ENCODE peak calls at places on chromosome 7, in five cellular contexts. X is fibroblast of lung; W is tibial nerve; Q is CD8-positive, alpha-beta T cell; Z is tibial artery. M is an unnamed sample.

GRCh38 chr7:101373812-101374612 is 11.3 kb downstream of the COL26A1 start:
- DNase-seq in X (no peak), W (no peak), Q (no peak), Z (no peak), M (no peak)

GRCh38 chr7:104149822-104150221 is 58.0 kb downstream of the ORC5 start:
- DNase-seq in X (no peak), W (no peak), Q (no peak), Z (no peak), M (no peak)

GRCh38 chr7:120988591-120989299 is at the start of gene CPED1:
- DNase-seq in X (peak; percentile 96), W (peak; percentile 73), Q (no peak), Z (peak; percentile 92), M (peak; percentile 60)

GRCh38 chr7:11192506-11192905 is 218.8 kb downstream of the PHF14 start:
- DNase-seq in X (peak; percentile 20), W (no peak), Q (no peak), Z (no peak), M (no peak)

GRCh38 chr7:106056513-106057203 is 55.5 kb downstream of the SYPL1 start:
- DNase-seq in X (peak; percentile 77), W (no peak), Q (peak; percentile 32), Z (peak; percentile 81), M (peak; percentile 77)

GRCh38 chr7:121341933-121342332 is 13.1 kb downstream of the WNT16 start:
- DNase-seq in X (no peak), W (no peak), Q (no peak), Z (no peak), M (no peak)

GRCh38 chr7:156238366-156239133 is 402.0 kb upstream of the RNF32 start:
- DNase-seq in X (no peak), W (no peak), Q (no peak), Z (peak; percentile 47), M (no peak)

GRCh38 chr7:137952406-137952805 is 49.5 kb downstream of the CREB3L2 start:
- DNase-seq in X (no peak), W (no peak), Q (no peak), Z (no peak), M (no peak)

GRCh38 chr7:70704921-70705346 is 427.0 kb upstream of the GALNT17 start:
- DNase-seq in X (no peak), W (no peak), Q (no peak), Z (no peak), M (no peak)

GRCh38 chr7:4931932-4932331 is 27.1 kb downstream of the MMD2 start:
- DNase-seq in X (no peak), W (peak; percentile 42), Q (no peak), Z (no peak), M (peak; percentile 42)

GRCh38 chr7:127177156-127177555 is 75.6 kb downstream of the GRM8 start:
- DNase-seq in X (no peak), W (no peak), Q (no peak), Z (no peak), M (no peak)

GRCh38 chr7:30925117-30925516 is 13.5 kb downstream of the AQP1 start:
- DNase-seq in X (no peak), W (no peak), Q (no peak), Z (peak; percentile 48), M (no peak)

GRCh38 chr7:24757799-24758275 is 573 bp upstream of the GSDME start:
- DNase-seq in X (peak; percentile 55), W (no peak), Q (no peak), Z (no peak), M (peak; percentile 56)

GRCh38 chr7:117118579-117119180 is 165.4 kb downstream of the ST7 start:
- DNase-seq in X (no peak), W (no peak), Q (no peak), Z (no peak), M (no peak)

GRCh38 chr7:2108501-2109250 is 124.1 kb downstream of the MAD1L1 start:
- DNase-seq in X (no peak), W (no peak), Q (no peak), Z (no peak), M (no peak)

GRCh38 chr7:24725554-24726260 is 31.6 kb downstream of the GSDME start:
- DNase-seq in X (no peak), W (no peak), Q (no peak), Z (peak; percentile 38), M (no peak)

GRCh38 chr7:17948503-17949238 is 8.4 kb upstream of the SNX13 start:
- DNase-seq in X (peak; percentile 67), W (no peak), Q (no peak), Z (no peak), M (no peak)

GRCh38 chr7:82323806-82324205 is 119.8 kb downstream of the CACNA2D1 start:
- DNase-seq in X (no peak), W (no peak), Q (no peak), Z (no peak), M (no peak)

GRCh38 chr7:55192718-55193117 is 172.4 kb upstream of the LANCL2 start:
- DNase-seq in X (peak; percentile 82), W (no peak), Q (no peak), Z (no peak), M (no peak)

GRCh38 chr7:3271298-3271697 is 29.8 kb upstream of the SDK1 start:
- DNase-seq in X (no peak), W (no peak), Q (no peak), Z (no peak), M (no peak)

GRCh38 chr7:31327071-31327470 is 13.5 kb downstream of the NEUROD6 start:
- DNase-seq in X (no peak), W (no peak), Q (no peak), Z (no peak), M (peak; percentile 64)

GRCh38 chr7:47931005-47931787 is 17.1 kb downstream of the PKD1L1 start:
- DNase-seq in X (no peak), W (no peak), Q (no peak), Z (no peak), M (no peak)

GRCh38 chr7:90766814-90767564 is 170.9 kb downstream of the CDK14 start:
- DNase-seq in X (peak; percentile 60), W (no peak), Q (no peak), Z (peak; percentile 66), M (peak; percentile 77)

GRCh38 chr7:155530601-155531000 is 15.8 kb downstream of the CNPY1 start:
- DNase-seq in X (no peak), W (no peak), Q (no peak), Z (peak; percentile 15), M (no peak)

GRCh38 chr7:73541722-73542121 is 15.8 kb downstream of the BCL7B start:
- DNase-seq in X (no peak), W (no peak), Q (no peak), Z (no peak), M (no peak)

GRCh38 chr7:46695045-46695708 is 774.1 kb upstream of the IGFBP3 start:
- DNase-seq in X (peak; percentile 24), W (no peak), Q (no peak), Z (no peak), M (no peak)

GRCh38 chr7:20199015-20199737 is 18.0 kb downstream of the MACC1 start:
- DNase-seq in X (peak; percentile 79), W (no peak), Q (no peak), Z (peak; percentile 68), M (no peak)

GRCh38 chr7:19145429-19146201 is 394 bp upstream of the FERD3L start:
- DNase-seq in X (no peak), W (no peak), Q (no peak), Z (no peak), M (no peak)
- TF ChIP-seq CTCF in X (no peak), W (no peak), Q (no peak), Z (no peak), M (no peak)

GRCh38 chr7:32513205-32513604 is 17.9 kb downstream of the AVL9 start:
- DNase-seq in X (no peak), W (no peak), Q (no peak), Z (no peak), M (no peak)

GRCh38 chr7:32502656-32503189 is 7.4 kb downstream of the AVL9 start:
- DNase-seq in X (no peak), W (no peak), Q (no peak), Z (no peak), M (no peak)

GRCh38 chr7:32511791-32512190 is 16.5 kb downstream of the AVL9 start:
- DNase-seq in X (no peak), W (no peak), Q (no peak), Z (no peak), M (no peak)

GRCh38 chr7:32506266-32507054 is 11.2 kb downstream of the AVL9 start:
- DNase-seq in X (peak; percentile 86), W (no peak), Q (no peak), Z (no peak), M (no peak)

DNA sequence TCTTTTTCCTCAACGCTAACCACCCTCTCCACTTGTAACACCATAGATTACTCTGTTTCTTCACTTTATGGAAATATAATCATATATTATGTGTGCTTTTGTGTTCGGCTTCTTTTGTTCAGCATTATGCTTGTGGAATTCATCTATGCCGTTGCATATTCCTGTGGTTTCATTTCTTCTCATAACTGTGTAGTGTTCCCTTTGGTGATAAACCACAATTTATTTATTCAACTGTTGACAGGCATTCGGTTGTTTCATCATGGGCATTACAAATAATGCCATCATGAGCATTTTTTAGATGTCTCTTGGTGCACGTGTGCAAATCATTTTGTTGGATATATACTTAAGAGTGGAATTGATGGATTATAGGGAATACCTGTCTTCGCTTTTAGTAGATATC is 12.1 kb downstream of the AVL9 start:
- DNase-seq in X (peak; percentile 66), W (no peak), Q (no peak), Z (no peak), M (no peak)
- H3K4me1 ChIP-seq in X (peaks cover 4% of the 10 kb centered on the region), W (peaks cover 7% of the 10 kb centered on the region), Q (peaks cover 44% of the 10 kb centered on the region), Z (peaks cover 4% of the 10 kb centered on the region), M (no peaks in the 10 kb centered on the region)

GRCh38 chr7:157561523-157561785 is 224.7 kb downstream of the DNAJB6 start:
- DNase-seq in X (no peak), W (no peak), Q (no peak), Z (no peak), M (no peak)
- H3K9me3 ChIP-seq in X (peaks cover 1% of the 10 kb centered on the region), W (no peaks in the 10 kb centered on the region), Q (no peaks in the 10 kb centered on the region), Z (no peaks in the 10 kb centered on the region), M (no peaks in the 10 kb centered on the region)

GRCh38 chr7:129821476-129821875 is 131.3 kb downstream of the UBE2H start:
- DNase-seq in X (no peak), W (no peak), Q (no peak), Z (no peak), M (no peak)

GRCh38 chr7:129825554-129826267 is 127.0 kb downstream of the UBE2H start:
- DNase-seq in X (peak; percentile 59), W (peak; percentile 72), Q (peak; percentile 80), Z (peak; percentile 90), M (peak; percentile 95)

GRCh38 chr7:129825005-129825553 is 127.7 kb downstream of the UBE2H start:
- DNase-seq in X (peak; percentile 37), W (no peak), Q (no peak), Z (peak; percentile 82), M (peak; percentile 96)

GRCh38 chr7:129827467-129827990 is 125.2 kb downstream of the UBE2H start:
- DNase-seq in X (no peak), W (no peak), Q (no peak), Z (no peak), M (no peak)

DNA sequence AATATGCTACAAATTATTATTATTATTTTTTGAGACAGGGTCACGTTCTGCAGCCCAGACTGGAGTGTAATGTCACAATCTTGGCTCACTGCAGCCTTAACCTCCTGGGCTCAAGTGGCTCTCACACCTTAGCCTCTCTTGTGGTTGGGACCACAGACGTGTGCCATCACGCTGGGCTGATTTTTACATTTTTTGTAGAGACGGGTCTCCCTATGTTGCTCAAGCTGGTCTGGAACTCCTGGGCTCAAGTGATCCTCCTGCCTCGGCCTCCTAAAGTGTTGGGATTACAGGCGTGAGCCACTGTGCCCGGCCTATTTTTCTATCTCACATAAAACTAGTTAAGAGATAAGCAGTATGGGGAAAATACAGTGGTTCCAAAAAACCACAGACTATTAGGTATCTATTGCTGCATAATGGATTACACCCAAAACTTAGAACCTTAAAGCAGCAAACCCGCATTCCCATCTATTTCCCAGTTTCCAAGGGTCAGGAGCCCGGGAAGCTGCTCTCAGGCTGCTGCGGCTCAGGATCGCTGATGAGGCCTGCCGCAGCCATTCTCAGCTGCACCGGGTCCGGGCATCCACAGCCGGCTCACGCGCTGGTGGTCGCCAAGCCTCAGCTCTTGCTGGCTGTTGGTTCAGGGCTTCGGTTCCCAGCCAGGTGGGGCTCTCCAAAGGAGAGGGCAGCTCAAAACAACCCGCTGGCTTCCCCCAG is 128.3 kb downstream of the UBE2H start:
- DNase-seq in X (no peak), W (no peak), Q (no peak), Z (no peak), M (no peak)
- TF ChIP-seq CTCF in X (no peak), W (no peak), Q (no peak), Z (no peak), M (no peak)

M was measured in Caco-2.